ENCODE peak calls at places on chromosomes 1 and 21, in nine cellular contexts. H is lower lobe of right lung, R is esophagus squamous epithelium, B is pancreas, A is neural progenitor cell, O is breast epithelium, W is PC-9, Y is GM23338, F is aorta. V is an unnamed sample.

GRCh38 chr1:102941364-102941947 is 166.9 kb downstream of the COL11A1 start:
- DNase-seq in H (no peak), R (no peak), B (no peak), A (peak), O (no peak), W (peak), Y (peak), F (no peak), V (no peak)

GRCh38 chr1:99527078-99527477 is 118.8 kb upstream of the PALMD start:
- DNase-seq in H (no peak), R (no peak), B (no peak), A (no peak), O (no peak), W (no peak), Y (peak), F (no peak), V (no peak)

GRCh38 chr1:93448292-93448982 is 519 bp downstream of the FNBP1L start:
- DNase-seq in H (peak), R (no peak), B (peak), A (peak), O (no peak), W (peak), Y (peak), F (peak), V (peak)

GRCh38 chr1:15803380-15803779 is 4.1 kb downstream of the UQCRHL start:
- DNase-seq in H (no peak), R (no peak), B (no peak), A (peak), O (no peak), W (no peak), Y (peak), F (no peak), V (peak)

GRCh38 chr1:231233735-231234417 is 7.1 kb upstream of the GNPAT start:
- DNase-seq in H (no peak), R (no peak), B (peak), A (no peak), O (no peak), W (no peak), Y (no peak), F (no peak), V (no peak)

GRCh38 chr1:109928591-109929111 is 18.0 kb downstream of the CSF1 start:
- DNase-seq in H (no peak), R (no peak), B (peak), A (no peak), O (no peak), W (peak), Y (no peak), F (peak), V (no peak)

GRCh38 chr1:91173379-91173890 is 151.6 kb upstream of the ZNF644 start:
- DNase-seq in H (no peak), R (no peak), B (no peak), A (no peak), O (no peak), W (no peak), Y (no peak), F (no peak), V (no peak)

GRCh38 chr1:183739640-183740385 is 65.1 kb upstream of the RGL1 start:
- DNase-seq in H (no peak), R (no peak), B (no peak), A (no peak), O (no peak), W (no peak), Y (no peak), F (no peak), V (no peak)

GRCh38 chr1:55682198-55682597 is 467.0 kb upstream of the USP24 start:
- DNase-seq in H (no peak), R (no peak), B (no peak), A (no peak), O (no peak), W (no peak), Y (no peak), F (no peak), V (no peak)

GRCh38 chr1:89908993-89909436 is 85.9 kb upstream of the ZNF326 start:
- DNase-seq in H (no peak), R (no peak), B (no peak), A (no peak), O (no peak), W (no peak), Y (no peak), F (no peak), V (no peak)

GRCh38 chr1:58652351-58653184 is 47.3 kb downstream of the MYSM1 start:
- DNase-seq in H (no peak), R (no peak), B (peak), A (peak), O (no peak), W (peak), Y (peak), F (peak), V (peak)

GRCh38 chr1:151312439-151313225 is 14.6 kb downstream of the PI4KB start:
- DNase-seq in H (no peak), R (no peak), B (no peak), A (no peak), O (no peak), W (no peak), Y (no peak), F (no peak), V (no peak)

GRCh38 chr1:178397678-178398077 is 99.1 kb downstream of the CLEC20A start:
- DNase-seq in H (no peak), R (no peak), B (no peak), A (no peak), O (no peak), W (no peak), Y (no peak), F (no peak), V (no peak)

GRCh38 chr1:172704446-172705176 is 45.7 kb downstream of the FASLG start:
- DNase-seq in H (no peak), R (no peak), B (no peak), A (no peak), O (no peak), W (no peak), Y (peak), F (no peak), V (no peak)

GRCh38 chr1:57770772-57771171 is 346.9 kb upstream of the DAB1 start:
- DNase-seq in H (no peak), R (no peak), B (no peak), A (peak), O (no peak), W (no peak), Y (peak), F (no peak), V (peak)

GRCh38 chr1:220786337-220787068 is at the start of gene MTARC1:
- DNase-seq in H (peak), R (no peak), B (peak), A (peak), O (no peak), W (peak), Y (peak), F (peak), V (peak)

GRCh38 chr21:14995695-14996490 is 68.9 kb downstream of the NRIP1 start:
- DNase-seq in H (no peak), R (no peak), B (peak), A (no peak), O (no peak), W (no peak), Y (peak), F (no peak), V (no peak)

GRCh38 chr1:221039616-221040015 is 160.4 kb downstream of the HLX start:
- DNase-seq in H (no peak), R (no peak), B (no peak), A (no peak), O (no peak), W (no peak), Y (peak), F (no peak), V (no peak)

GRCh38 chr1:172670791-172671190 is 11.9 kb downstream of the FASLG start:
- DNase-seq in H (no peak), R (no peak), B (no peak), A (no peak), O (no peak), W (no peak), Y (no peak), F (no peak), V (no peak)

GRCh38 chr1:8373547-8374270 is 55.8 kb downstream of the SLC45A1 start:
- DNase-seq in H (peak), R (no peak), B (peak), A (peak), O (peak), W (no peak), Y (peak), F (peak), V (peak)

GRCh38 chr1:11550664-11551283 is 71.8 kb downstream of the DISP3 start:
- DNase-seq in H (no peak), R (no peak), B (peak), A (peak), O (peak), W (peak), Y (peak), F (no peak), V (no peak)

GRCh38 chr1:93723101-93723500 is 41.5 kb upstream of the BCAR3 start:
- DNase-seq in H (no peak), R (no peak), B (no peak), A (peak), O (no peak), W (peak), Y (no peak), F (no peak), V (no peak)

GRCh38 chr1:86504895-86505625 is 36.3 kb downstream of the CLCA1 start:
- DNase-seq in H (no peak), R (no peak), B (no peak), A (no peak), O (no peak), W (peak), Y (no peak), F (no peak), V (no peak)

GRCh38 chr1:168726311-168726710 is 2.7 kb downstream of the DPT start:
- DNase-seq in H (no peak), R (no peak), B (no peak), A (no peak), O (no peak), W (no peak), Y (no peak), F (no peak), V (no peak)

GRCh38 chr1:239091537-239091936 is 294.8 kb upstream of the CHRM3 start:
- DNase-seq in H (no peak), R (no peak), B (no peak), A (no peak), O (no peak), W (no peak), Y (no peak), F (no peak), V (no peak)

GRCh38 chr1:154871374-154871773 is 1.3 kb upstream of the KCNN3 start:
- DNase-seq in H (no peak), R (no peak), B (no peak), A (no peak), O (no peak), W (no peak), Y (no peak), F (peak), V (no peak)

GRCh38 chr21:36004441-36004840 is 55.9 kb downstream of the SETD4 start:
- DNase-seq in H (no peak), R (no peak), B (no peak), A (no peak), O (no peak), W (no peak), Y (no peak), F (no peak), V (no peak)

GRCh38 chr1:157107702-157108101 is 8.1 kb upstream of the ETV3L start:
- DNase-seq in H (no peak), R (no peak), B (no peak), A (no peak), O (no peak), W (no peak), Y (peak), F (no peak), V (no peak)

GRCh38 chr21:45332981-45333582 is 45.4 kb upstream of the POFUT2 start:
- DNase-seq in H (peak), R (no peak), B (no peak), A (no peak), O (no peak), W (no peak), Y (no peak), F (no peak), V (no peak)

GRCh38 chr1:54109131-54110105 is 43.4 kb downstream of the CDCP2 start:
- DNase-seq in H (no peak), R (no peak), B (no peak), A (no peak), O (no peak), W (no peak), Y (no peak), F (no peak), V (no peak)

GRCh38 chr1:43445618-43446387 is 7.9 kb downstream of the HYI start:
- DNase-seq in H (no peak), R (no peak), B (no peak), A (no peak), O (no peak), W (no peak), Y (no peak), F (peak), V (no peak)

GRCh38 chr1:12528021-12528852 is 89.8 kb downstream of the DHRS3 start:
- DNase-seq in H (peak), R (no peak), B (peak), A (no peak), O (peak), W (peak), Y (no peak), F (peak), V (no peak)

GRCh38 chr1:188615321-188615720 is 1786.6 kb downstream of the PLA2G4A start:
- DNase-seq in H (no peak), R (no peak), B (no peak), A (no peak), O (no peak), W (no peak), Y (no peak), F (no peak), V (no peak)

GRCh38 chr1:10451286-10451685 is 1.5 kb downstream of the CORT start:
- DNase-seq in H (no peak), R (no peak), B (no peak), A (peak), O (no peak), W (no peak), Y (peak), F (no peak), V (no peak)

GRCh38 chr1:94805912-94806311 is 14.2 kb upstream of the SLC44A3 start:
- DNase-seq in H (peak), R (no peak), B (no peak), A (peak), O (no peak), W (peak), Y (peak), F (no peak), V (peak)

DNA sequence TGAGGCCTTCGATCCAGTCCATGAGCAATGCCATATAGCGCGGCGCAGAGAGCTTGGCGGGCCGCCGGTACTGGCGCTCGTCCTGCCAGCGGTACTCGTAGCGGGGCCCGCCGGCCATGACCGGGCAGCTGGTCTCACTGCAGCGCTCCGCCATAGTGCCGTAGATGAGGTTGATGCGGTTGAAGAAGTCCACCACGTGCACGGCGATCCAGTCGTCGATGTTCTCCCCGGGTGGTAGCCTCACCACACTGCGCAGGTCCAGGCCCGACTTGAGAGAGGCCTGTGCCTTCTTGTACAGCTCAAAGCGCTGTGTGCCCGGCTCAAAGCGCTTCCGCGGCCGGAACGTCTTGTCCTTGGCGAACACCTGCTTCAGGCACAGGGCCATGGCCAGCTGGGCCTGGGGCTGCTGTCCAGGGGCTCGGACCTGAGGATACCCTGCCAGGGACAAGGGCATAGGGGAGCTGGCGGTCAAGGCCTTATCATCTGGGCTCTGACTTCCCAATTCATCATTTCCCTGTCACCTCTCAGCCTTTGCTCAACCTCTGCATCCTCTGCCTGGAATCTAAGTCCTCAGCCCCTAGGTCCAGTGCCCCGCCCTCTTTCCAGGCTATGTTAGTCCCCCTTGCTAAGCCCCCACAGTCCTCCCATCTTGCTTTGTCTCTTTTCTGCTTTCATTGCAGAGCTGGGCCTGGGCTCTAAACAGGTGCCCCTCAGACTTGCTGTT is 3.5 kb downstream of the MOB3C start:
- DNase-seq in H (no peak), R (no peak), B (peak), A (peak), O (no peak), W (no peak), Y (peak), F (no peak), V (no peak)
- H3K27ac ChIP-seq in H (peak), R (peak), B (peak), A (peak), O (peak), W (peak), Y (peak), F (no peak), V (no peak)

GRCh38 chr1:2112280-2112701 is 62.1 kb downstream of the PRKCZ start:
- DNase-seq in H (peak), R (no peak), B (no peak), A (no peak), O (no peak), W (no peak), Y (no peak), F (peak), V (no peak)

GRCh38 chr1:2110191-2110737 is 60.1 kb downstream of the PRKCZ start:
- DNase-seq in H (peak), R (no peak), B (no peak), A (no peak), O (no peak), W (no peak), Y (no peak), F (peak), V (no peak)

GRCh38 chr1:2110738-2111673 is 60.8 kb downstream of the PRKCZ start:
- DNase-seq in H (peak), R (no peak), B (no peak), A (no peak), O (no peak), W (no peak), Y (no peak), F (peak), V (no peak)

GRCh38 chr1:2113620-2114135 is 63.5 kb downstream of the PRKCZ start:
- DNase-seq in H (peak), R (no peak), B (no peak), A (no peak), O (no peak), W (no peak), Y (no peak), F (peak), V (no peak)

GRCh38 chr1:2111674-2112035 is 61.4 kb downstream of the PRKCZ start:
- DNase-seq in H (peak), R (no peak), B (no peak), A (no peak), O (no peak), W (no peak), Y (no peak), F (peak), V (no peak)
- H3K4me3 ChIP-seq in H (no peak), R (no peak), B (no peak), A (no peak), O (no peak), W (no peak), Y (no peak), F (no peak), V (no peak)

GRCh38 chr1:228095161-228095560 is 8.0 kb downstream of the C1orf35 start:
- DNase-seq in H (no peak), R (no peak), B (no peak), A (no peak), O (no peak), W (no peak), Y (no peak), F (no peak), V (no peak)
- H3K27ac ChIP-seq in H (no peak), R (no peak), B (no peak), A (no peak), O (no peak), W (no peak), Y (no peak), F (no peak), V (no peak)

GRCh38 chr1:175904808-175905207 is 161.4 kb upstream of the TNR start:
- DNase-seq in H (no peak), R (no peak), B (no peak), A (no peak), O (no peak), W (no peak), Y (no peak), F (no peak), V (no peak)

GRCh38 chr1:175895966-175896365 is 152.6 kb upstream of the TNR start:
- DNase-seq in H (no peak), R (no peak), B (no peak), A (no peak), O (no peak), W (no peak), Y (no peak), F (no peak), V (no peak)

GRCh38 chr1:175901076-175901475 is 157.7 kb upstream of the TNR start:
- DNase-seq in H (no peak), R (no peak), B (no peak), A (no peak), O (no peak), W (no peak), Y (no peak), F (no peak), V (no peak)

GRCh38 chr1:175902281-175902680 is 158.9 kb upstream of the TNR start:
- DNase-seq in H (no peak), R (no peak), B (no peak), A (no peak), O (no peak), W (no peak), Y (no peak), F (no peak), V (no peak)

DNA sequence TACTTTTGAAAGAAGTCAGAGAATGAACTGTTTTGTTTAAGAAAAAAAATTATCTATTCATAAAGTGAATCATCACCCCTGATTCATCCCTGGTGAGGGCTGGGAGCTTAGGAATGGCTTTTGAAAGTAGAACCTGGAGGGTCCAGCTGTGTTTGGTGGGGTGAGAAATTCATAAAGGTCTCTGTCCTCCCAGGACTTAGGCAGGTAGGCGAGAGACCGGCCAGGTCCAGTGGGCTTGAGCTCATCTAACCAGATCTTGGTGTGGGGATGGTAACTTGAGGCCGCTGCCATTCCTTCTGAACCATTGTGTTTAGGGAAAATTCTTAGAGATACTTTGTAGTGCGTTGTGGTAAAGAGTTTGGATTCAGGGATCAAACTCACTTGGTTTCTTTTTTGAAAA is 156.8 kb upstream of the TNR start:
- DNase-seq in H (no peak), R (no peak), B (no peak), A (no peak), O (no peak), W (no peak), Y (no peak), F (no peak), V (no peak)
- H3K4me3 ChIP-seq in H (no peak), R (no peak), B (no peak), A (no peak), O (no peak), W (no peak), Y (no peak), F (no peak), V (no peak)